ENCODE peak calls at places on chromosome 11, in eight cellular contexts. One of them, this sample, is unnamed.

GRCh38 chr11:67629386-67630229 is at the start of gene NUDT8:
- DNase-seq in H1: no peak
- DNase-seq in left lung: peak; percentile 97
- DNase-seq in CD4-positive, alpha-beta memory T cell: peak; percentile 87
- DNase-seq in endodermal cell: peak; percentile 95
- DNase-seq in fibroblast of lung: peak; percentile 66
- DNase-seq in CD8-positive, alpha-beta T cell: peak; percentile 96
- DNase-seq in GM23248: peak; percentile 92
- DNase-seq in this sample: peak; percentile 89

GRCh38 chr11:94737171-94737611 is 31.0 kb upstream of the AMOTL1 start:
- DNase-seq in H1: no peak
- DNase-seq in left lung: no peak
- DNase-seq in CD4-positive, alpha-beta memory T cell: no peak
- DNase-seq in endodermal cell: no peak
- DNase-seq in fibroblast of lung: peak; percentile 72
- DNase-seq in CD8-positive, alpha-beta T cell: no peak
- DNase-seq in GM23248: peak; percentile 44
- DNase-seq in this sample: no peak

GRCh38 chr11:119236891-119237290 is 30.8 kb downstream of the CBL start:
- DNase-seq in H1: no peak
- DNase-seq in left lung: no peak
- DNase-seq in CD4-positive, alpha-beta memory T cell: no peak
- DNase-seq in endodermal cell: no peak
- DNase-seq in fibroblast of lung: peak; percentile 60
- DNase-seq in CD8-positive, alpha-beta T cell: no peak
- DNase-seq in GM23248: peak; percentile 27
- DNase-seq in this sample: no peak

GRCh38 chr11:2804701-2805387 is 80.7 kb downstream of the CDKN1C start:
- DNase-seq in H1: no peak
- DNase-seq in left lung: peak; percentile 52
- DNase-seq in CD4-positive, alpha-beta memory T cell: no peak
- DNase-seq in endodermal cell: peak; percentile 47
- DNase-seq in fibroblast of lung: no peak
- DNase-seq in CD8-positive, alpha-beta T cell: no peak
- DNase-seq in GM23248: no peak
- DNase-seq in this sample: no peak

GRCh38 chr11:131993291-131993690 is 622.9 kb downstream of the NTM start:
- DNase-seq in H1: no peak
- DNase-seq in left lung: no peak
- DNase-seq in CD4-positive, alpha-beta memory T cell: no peak
- DNase-seq in endodermal cell: no peak
- DNase-seq in fibroblast of lung: no peak
- DNase-seq in CD8-positive, alpha-beta T cell: no peak
- DNase-seq in GM23248: no peak
- DNase-seq in this sample: no peak

GRCh38 chr11:128409476-128409875 is 177.9 kb downstream of the ETS1 start:
- DNase-seq in H1: no peak
- DNase-seq in left lung: no peak
- DNase-seq in CD4-positive, alpha-beta memory T cell: no peak
- DNase-seq in endodermal cell: no peak
- DNase-seq in fibroblast of lung: peak; percentile 84
- DNase-seq in CD8-positive, alpha-beta T cell: no peak
- DNase-seq in GM23248: peak; percentile 92
- DNase-seq in this sample: no peak

GRCh38 chr11:79253280-79253679 is 187.6 kb downstream of the TENM4 start:
- DNase-seq in H1: no peak
- DNase-seq in left lung: no peak
- DNase-seq in CD4-positive, alpha-beta memory T cell: no peak
- DNase-seq in endodermal cell: no peak
- DNase-seq in fibroblast of lung: no peak
- DNase-seq in CD8-positive, alpha-beta T cell: no peak
- DNase-seq in GM23248: no peak
- DNase-seq in this sample: no peak

GRCh38 chr11:113796663-113797259 is 17.2 kb downstream of the CLDN25 start:
- DNase-seq in H1: no peak
- DNase-seq in left lung: no peak
- DNase-seq in CD4-positive, alpha-beta memory T cell: peak; percentile 20
- DNase-seq in endodermal cell: peak; percentile 48
- DNase-seq in fibroblast of lung: peak; percentile 29
- DNase-seq in CD8-positive, alpha-beta T cell: no peak
- DNase-seq in GM23248: peak; percentile 73
- DNase-seq in this sample: peak; percentile 87

GRCh38 chr11:35017528-35018342 is 101.3 kb downstream of the PDHX start:
- DNase-seq in H1: no peak
- DNase-seq in left lung: no peak
- DNase-seq in CD4-positive, alpha-beta memory T cell: no peak
- DNase-seq in endodermal cell: peak; percentile 65
- DNase-seq in fibroblast of lung: peak; percentile 72
- DNase-seq in CD8-positive, alpha-beta T cell: no peak
- DNase-seq in GM23248: no peak
- DNase-seq in this sample: peak; percentile 62

GRCh38 chr11:12175694-12176241 is 65.4 kb downstream of the MICAL2 start:
- DNase-seq in H1: no peak
- DNase-seq in left lung: no peak
- DNase-seq in CD4-positive, alpha-beta memory T cell: no peak
- DNase-seq in endodermal cell: no peak
- DNase-seq in fibroblast of lung: peak; percentile 98
- DNase-seq in CD8-positive, alpha-beta T cell: no peak
- DNase-seq in GM23248: peak; percentile 94
- DNase-seq in this sample: no peak

GRCh38 chr11:68532719-68533369 is 72.3 kb downstream of the PPP6R3 start:
- DNase-seq in H1: no peak
- DNase-seq in left lung: no peak
- DNase-seq in CD4-positive, alpha-beta memory T cell: no peak
- DNase-seq in endodermal cell: no peak
- DNase-seq in fibroblast of lung: no peak
- DNase-seq in CD8-positive, alpha-beta T cell: no peak
- DNase-seq in GM23248: no peak
- DNase-seq in this sample: no peak

GRCh38 chr11:65637794-65638317 is at the start of gene SIPA1:
- DNase-seq in H1: peak; percentile 83
- DNase-seq in left lung: peak; percentile 96
- DNase-seq in CD4-positive, alpha-beta memory T cell: peak; percentile 74
- DNase-seq in endodermal cell: peak; percentile 97
- DNase-seq in fibroblast of lung: peak; percentile 88
- DNase-seq in CD8-positive, alpha-beta T cell: peak; percentile 70
- DNase-seq in GM23248: peak; percentile 88
- DNase-seq in this sample: peak; percentile 96

GRCh38 chr11:11641581-11641980 is 19.8 kb upstream of the GALNT18 start:
- DNase-seq in H1: no peak
- DNase-seq in left lung: no peak
- DNase-seq in CD4-positive, alpha-beta memory T cell: no peak
- DNase-seq in endodermal cell: no peak
- DNase-seq in fibroblast of lung: no peak
- DNase-seq in CD8-positive, alpha-beta T cell: no peak
- DNase-seq in GM23248: no peak
- DNase-seq in this sample: no peak

GRCh38 chr11:120586072-120586471 is 74.5 kb downstream of the GRIK4 start:
- DNase-seq in H1: no peak
- DNase-seq in left lung: no peak
- DNase-seq in CD4-positive, alpha-beta memory T cell: no peak
- DNase-seq in endodermal cell: no peak
- DNase-seq in fibroblast of lung: no peak
- DNase-seq in CD8-positive, alpha-beta T cell: no peak
- DNase-seq in GM23248: no peak
- DNase-seq in this sample: no peak

GRCh38 chr11:2912498-2912897 is 16.7 kb downstream of the PHLDA2 start:
- DNase-seq in H1: no peak
- DNase-seq in left lung: peak; percentile 94
- DNase-seq in CD4-positive, alpha-beta memory T cell: no peak
- DNase-seq in endodermal cell: peak; percentile 91
- DNase-seq in fibroblast of lung: peak; percentile 86
- DNase-seq in CD8-positive, alpha-beta T cell: no peak
- DNase-seq in GM23248: peak; percentile 83
- DNase-seq in this sample: no peak

DNA sequence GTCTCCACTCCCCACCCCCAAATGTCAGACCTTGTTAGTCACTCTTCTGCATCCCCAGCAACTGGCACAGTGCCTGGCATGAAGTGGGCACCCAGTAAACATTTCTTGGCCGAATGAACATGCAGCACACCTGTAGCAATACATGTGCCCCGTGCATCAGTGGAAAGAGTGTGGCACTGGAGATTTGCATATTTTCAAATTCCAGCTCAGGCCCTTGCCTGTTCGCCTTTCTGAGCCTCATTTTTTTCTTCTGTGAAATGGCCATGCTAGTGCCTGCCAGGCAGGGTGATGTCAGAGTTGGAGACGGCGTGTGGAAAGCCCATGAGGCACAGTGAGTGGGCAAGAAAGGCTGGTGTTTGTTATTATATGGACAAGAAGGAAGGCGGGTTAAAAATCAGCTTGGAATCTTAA is 38.7 kb downstream of the CD82 start:
- DNase-seq in H1: no peak
- DNase-seq in left lung: no peak
- DNase-seq in CD4-positive, alpha-beta memory T cell: no peak
- DNase-seq in endodermal cell: no peak
- DNase-seq in fibroblast of lung: peak; percentile 49
- DNase-seq in CD8-positive, alpha-beta T cell: no peak
- DNase-seq in GM23248: peak; percentile 56
- DNase-seq in this sample: no peak
- H3K27ac ChIP-seq in H1: no peak overlapping the region
- H3K27ac ChIP-seq in left lung: no peak overlapping the region
- H3K27ac ChIP-seq in CD4-positive, alpha-beta memory T cell: no peak overlapping the region
- H3K27ac ChIP-seq in endodermal cell: no peak overlapping the region
- H3K27ac ChIP-seq in fibroblast of lung: no peak overlapping the region
- H3K27ac ChIP-seq in CD8-positive, alpha-beta T cell: no peak overlapping the region
- H3K27ac ChIP-seq in GM23248: no peak overlapping the region
- H3K27ac ChIP-seq in this sample: no peak overlapping the region

DNA sequence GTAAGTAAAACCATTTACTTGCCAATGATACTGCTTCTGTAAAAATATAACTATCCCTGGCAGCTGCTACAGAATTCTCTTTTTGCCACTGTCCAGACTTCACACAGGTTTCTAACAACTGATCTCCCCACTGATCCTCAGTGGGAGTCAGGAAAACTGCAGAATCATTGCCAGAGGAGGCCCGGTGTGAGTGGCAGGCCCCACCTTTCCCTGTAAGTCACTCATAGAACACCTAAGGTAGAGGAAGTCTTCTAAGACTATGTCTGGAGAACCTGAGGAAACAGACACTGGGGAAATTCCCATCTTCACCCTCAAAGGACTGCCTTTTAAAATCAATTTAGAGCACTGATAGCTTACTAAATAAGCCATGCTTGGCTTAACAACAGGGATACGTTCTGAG is 66.3 kb downstream of the ZC3H12C start:
- DNase-seq in H1: no peak
- DNase-seq in left lung: no peak
- DNase-seq in CD4-positive, alpha-beta memory T cell: no peak
- DNase-seq in endodermal cell: no peak
- DNase-seq in fibroblast of lung: no peak
- DNase-seq in CD8-positive, alpha-beta T cell: no peak
- DNase-seq in GM23248: no peak
- DNase-seq in this sample: no peak
- H3K27ac ChIP-seq in H1: no peak overlapping the region
- H3K27ac ChIP-seq in left lung: no peak overlapping the region
- H3K27ac ChIP-seq in CD4-positive, alpha-beta memory T cell: no peak overlapping the region
- H3K27ac ChIP-seq in endodermal cell: no peak overlapping the region
- H3K27ac ChIP-seq in fibroblast of lung: no peak overlapping the region
- H3K27ac ChIP-seq in CD8-positive, alpha-beta T cell: no peak overlapping the region
- H3K27ac ChIP-seq in GM23248: no peak overlapping the region
- H3K27ac ChIP-seq in this sample: no peak overlapping the region

GRCh38 chr11:46380340-46381045 is 976 bp upstream of the MDK start:
- DNase-seq in H1: no peak
- DNase-seq in left lung: peak; percentile 92
- DNase-seq in CD4-positive, alpha-beta memory T cell: peak; percentile 52
- DNase-seq in endodermal cell: peak; percentile 96
- DNase-seq in fibroblast of lung: peak; percentile 51
- DNase-seq in CD8-positive, alpha-beta T cell: peak; percentile 48
- DNase-seq in GM23248: peak; percentile 59
- DNase-seq in this sample: peak; percentile 90

GRCh38 chr11:46381046-46381835 is at the start of gene MDK:
- DNase-seq in H1: no peak
- DNase-seq in left lung: peak; percentile 85
- DNase-seq in CD4-positive, alpha-beta memory T cell: no peak
- DNase-seq in endodermal cell: peak; percentile 90
- DNase-seq in fibroblast of lung: no peak
- DNase-seq in CD8-positive, alpha-beta T cell: no peak
- DNase-seq in GM23248: peak; percentile 61
- DNase-seq in this sample: peak; percentile 85

GRCh38 chr11:46383404-46383758 is 1.9 kb downstream of the MDK start:
- DNase-seq in H1: no peak
- DNase-seq in left lung: no peak
- DNase-seq in CD4-positive, alpha-beta memory T cell: no peak
- DNase-seq in endodermal cell: no peak
- DNase-seq in fibroblast of lung: no peak
- DNase-seq in CD8-positive, alpha-beta T cell: no peak
- DNase-seq in GM23248: no peak
- DNase-seq in this sample: no peak

GRCh38 chr11:46382644-46383403 is 1.4 kb downstream of the MDK start:
- DNase-seq in H1: no peak
- DNase-seq in left lung: no peak
- DNase-seq in CD4-positive, alpha-beta memory T cell: no peak
- DNase-seq in endodermal cell: peak; percentile 85
- DNase-seq in fibroblast of lung: peak; percentile 38
- DNase-seq in CD8-positive, alpha-beta T cell: no peak
- DNase-seq in GM23248: peak; percentile 73
- DNase-seq in this sample: peak; percentile 89

DNA sequence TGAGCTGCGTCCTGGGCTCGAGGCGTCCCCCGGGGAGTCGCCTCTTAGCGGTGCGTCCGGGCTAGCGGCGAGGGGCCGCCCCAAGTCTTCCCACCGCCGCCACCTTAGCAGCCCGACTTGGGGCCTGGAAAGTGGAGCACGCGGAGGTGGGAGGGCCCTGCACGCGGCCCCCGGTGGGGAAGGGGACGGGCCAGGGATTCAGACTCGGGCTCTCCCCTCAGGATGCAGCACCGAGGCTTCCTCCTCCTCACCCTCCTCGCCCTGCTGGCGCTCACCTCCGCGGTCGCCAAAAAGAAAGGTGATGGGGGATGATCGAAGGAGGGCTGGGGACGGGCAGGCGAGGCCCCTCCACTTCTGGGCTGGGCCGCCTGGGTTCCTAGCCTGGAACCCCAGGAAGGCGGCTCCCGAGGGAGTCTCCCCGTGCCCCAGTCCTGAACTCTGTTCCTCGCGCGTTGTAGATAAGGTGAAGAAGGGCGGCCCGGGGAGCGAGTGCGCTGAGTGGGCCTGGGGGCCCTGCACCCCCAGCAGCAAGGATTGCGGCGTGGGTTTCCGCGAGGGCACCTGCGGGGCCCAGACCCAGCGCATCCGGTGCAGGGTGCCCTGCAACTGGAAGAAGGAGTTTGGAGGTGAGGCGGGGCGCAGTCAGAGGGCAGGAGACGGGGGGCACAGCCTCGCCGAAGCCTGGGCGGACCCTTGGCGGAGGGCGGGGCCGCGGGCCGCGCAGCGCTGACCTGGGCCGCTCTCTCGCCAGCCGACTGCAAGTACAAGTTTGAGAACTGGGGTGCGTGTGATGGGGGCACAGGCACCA is 571 bp downstream of the MDK start:
- DNase-seq in H1: no peak
- DNase-seq in left lung: no peak
- DNase-seq in CD4-positive, alpha-beta memory T cell: no peak
- DNase-seq in endodermal cell: peak; percentile 84
- DNase-seq in fibroblast of lung: peak; percentile 42
- DNase-seq in CD8-positive, alpha-beta T cell: no peak
- DNase-seq in GM23248: peak; percentile 43
- DNase-seq in this sample: peak; percentile 63
- H3K27ac ChIP-seq in H1: peak overlapping the region; percentile 88
- H3K27ac ChIP-seq in left lung: no peak overlapping the region
- H3K27ac ChIP-seq in CD4-positive, alpha-beta memory T cell: no peak overlapping the region
- H3K27ac ChIP-seq in endodermal cell: peak overlapping the region; percentile 90
- H3K27ac ChIP-seq in fibroblast of lung: no peak overlapping the region
- H3K27ac ChIP-seq in CD8-positive, alpha-beta T cell: no peak overlapping the region
- H3K27ac ChIP-seq in GM23248: no peak overlapping the region
- H3K27ac ChIP-seq in this sample: peak overlapping the region; percentile 9

GRCh38 chr11:110172666-110173065 is 79.5 kb downstream of the ZC3H12C start:
- DNase-seq in H1: no peak
- DNase-seq in left lung: no peak
- DNase-seq in CD4-positive, alpha-beta memory T cell: no peak
- DNase-seq in endodermal cell: no peak
- DNase-seq in fibroblast of lung: no peak
- DNase-seq in CD8-positive, alpha-beta T cell: no peak
- DNase-seq in GM23248: peak; percentile 17
- DNase-seq in this sample: no peak
- H3K27ac ChIP-seq in H1: no peak overlapping the region
- H3K27ac ChIP-seq in left lung: no peak overlapping the region
- H3K27ac ChIP-seq in CD4-positive, alpha-beta memory T cell: no peak overlapping the region
- H3K27ac ChIP-seq in endodermal cell: no peak overlapping the region
- H3K27ac ChIP-seq in fibroblast of lung: no peak overlapping the region
- H3K27ac ChIP-seq in CD8-positive, alpha-beta T cell: no peak overlapping the region
- H3K27ac ChIP-seq in GM23248: no peak overlapping the region
- H3K27ac ChIP-seq in this sample: no peak overlapping the region

This sample was measured in GM23338.